ENCODE peak calls at places on chromosomes 6 and 20, in eight cellular contexts. H is memory B cell; N is T-helper 2 cell; Q is mammary epithelial cell; D is astrocyte of the spinal cord; I is HFFc6; X is activated naive CD8-positive, alpha-beta T cell treated with anti-CD3 and anti-CD28 coated beads for 36 hours; V is tibial artery. Z is an unnamed sample.

GRCh38 chr6:151659212-151659611 is 148.3 kb upstream of the ESR1 start:
- DNase-seq in H (no peak), N (no peak), Q (no peak), D (no peak), I (no peak), X (no peak), V (no peak), Z (no peak)

GRCh38 chr6:4402477-4402976 is 267.2 kb upstream of the ECI2 start:
- DNase-seq in H (no peak), N (no peak), Q (peak), D (peak), I (peak), X (no peak), V (peak), Z (peak)

GRCh38 chr6:135439549-135439948 is 58.0 kb downstream of the AHI1 start:
- DNase-seq in H (no peak), N (peak), Q (no peak), D (no peak), I (no peak), X (no peak), V (no peak), Z (no peak)

GRCh38 chr6:70221025-70221714 is 81.7 kb downstream of the COL9A1 start:
- DNase-seq in H (no peak), N (peak), Q (no peak), D (peak), I (no peak), X (no peak), V (no peak), Z (peak)

GRCh38 chr6:170087946-170088348 is 202.9 kb downstream of the DLL1 start:
- DNase-seq in H (peak), N (peak), Q (no peak), D (no peak), I (no peak), X (peak), V (peak), Z (no peak)

GRCh38 chr6:3776881-3777507 is 25.5 kb upstream of the PXDC1 start:
- DNase-seq in H (no peak), N (peak), Q (no peak), D (no peak), I (no peak), X (no peak), V (no peak), Z (no peak)

GRCh38 chr6:8506123-8506522 is 70.8 kb upstream of the SLC35B3 start:
- DNase-seq in H (no peak), N (no peak), Q (no peak), D (no peak), I (no peak), X (no peak), V (no peak), Z (no peak)

GRCh38 chr6:105793132-105793531 is 293.0 kb upstream of the PRDM1 start:
- DNase-seq in H (no peak), N (peak), Q (no peak), D (no peak), I (no peak), X (no peak), V (no peak), Z (no peak)

GRCh38 chr20:38863024-38863851 is 57.7 kb downstream of the PPP1R16B start:
- DNase-seq in H (peak), N (peak), Q (no peak), D (no peak), I (no peak), X (peak), V (no peak), Z (no peak)

GRCh38 chr6:55882731-55883595 is 7.6 kb upstream of the BMP5 start:
- DNase-seq in H (no peak), N (no peak), Q (peak), D (peak), I (peak), X (no peak), V (no peak), Z (peak)

GRCh38 chr6:116616757-116617093 is 446 bp downstream of the RSPH4A start:
- DNase-seq in H (peak), N (no peak), Q (no peak), D (no peak), I (peak), X (peak), V (no peak), Z (no peak)

GRCh38 chr20:22584630-22584921 is 204 bp upstream of the FOXA2 start:
- DNase-seq in H (no peak), N (no peak), Q (no peak), D (no peak), I (no peak), X (no peak), V (no peak), Z (no peak)

GRCh38 chr6:2505624-2506023 is 245.1 kb downstream of the MYLK4 start:
- DNase-seq in H (no peak), N (no peak), Q (no peak), D (no peak), I (no peak), X (no peak), V (no peak), Z (no peak)

GRCh38 chr6:170388113-170388512 is 81.6 kb downstream of the FAM120B start:
- DNase-seq in H (no peak), N (no peak), Q (no peak), D (peak), I (peak), X (no peak), V (no peak), Z (peak)

GRCh38 chr20:44931911-44932310 is 22.1 kb downstream of the PABPC1L start:
- DNase-seq in H (no peak), N (no peak), Q (no peak), D (no peak), I (no peak), X (no peak), V (no peak), Z (no peak)

GRCh38 chr20:46243707-46244628 is 64.3 kb downstream of the CDH22 start:
- DNase-seq in H (no peak), N (no peak), Q (peak), D (no peak), I (no peak), X (no peak), V (no peak), Z (no peak)

GRCh38 chr20:57429579-57430202 is 38.5 kb downstream of the RBM38 start:
- DNase-seq in H (no peak), N (no peak), Q (peak), D (peak), I (peak), X (no peak), V (no peak), Z (peak)

GRCh38 chr6:101534821-101535220 is 141.3 kb downstream of the GRIK2 start:
- DNase-seq in H (no peak), N (no peak), Q (no peak), D (no peak), I (no peak), X (no peak), V (no peak), Z (peak)

GRCh38 chr6:164927288-164928040 is 381.9 kb downstream of the C6orf118 start:
- DNase-seq in H (peak), N (peak), Q (peak), D (peak), I (peak), X (peak), V (peak), Z (peak)

GRCh38 chr6:37106554-37106953 is 63.4 kb upstream of the PIM1 start:
- DNase-seq in H (no peak), N (no peak), Q (no peak), D (no peak), I (no peak), X (no peak), V (no peak), Z (no peak)

GRCh38 chr20:13397300-13397724 is 176.2 kb downstream of the ISM1 start:
- DNase-seq in H (no peak), N (no peak), Q (no peak), D (peak), I (peak), X (no peak), V (no peak), Z (no peak)

GRCh38 chr6:165574770-165575549 is 88.1 kb downstream of the PDE10A start:
- DNase-seq in H (no peak), N (no peak), Q (peak), D (peak), I (no peak), X (no peak), V (no peak), Z (no peak)

GRCh38 chr20:62148908-62149314 is 5.3 kb downstream of the SS18L1 start:
- DNase-seq in H (no peak), N (no peak), Q (no peak), D (no peak), I (no peak), X (no peak), V (no peak), Z (no peak)

GRCh38 chr6:53437557-53438202 is 88.9 kb upstream of the ELOVL5 start:
- DNase-seq in H (no peak), N (peak), Q (peak), D (peak), I (peak), X (no peak), V (no peak), Z (peak)

GRCh38 chr6:64428186-64428585 is 792.6 kb downstream of the PHF3 start:
- DNase-seq in H (no peak), N (no peak), Q (no peak), D (no peak), I (no peak), X (no peak), V (no peak), Z (peak)

GRCh38 chr20:49318430-49319203 is 40.8 kb upstream of the ZNFX1 start:
- DNase-seq in H (no peak), N (peak), Q (no peak), D (no peak), I (no peak), X (peak), V (no peak), Z (no peak)

GRCh38 chr6:56388414-56388752 is 141.0 kb upstream of the COL21A1 start:
- DNase-seq in H (no peak), N (no peak), Q (peak), D (no peak), I (no peak), X (no peak), V (no peak), Z (no peak)

GRCh38 chr6:125262026-125263013 is 39.4 kb downstream of the HDDC2 start:
- DNase-seq in H (no peak), N (no peak), Q (no peak), D (peak), I (peak), X (no peak), V (peak), Z (peak)

GRCh38 chr20:48278961-48279481 is 493.7 kb upstream of the SULF2 start:
- DNase-seq in H (no peak), N (no peak), Q (no peak), D (no peak), I (no peak), X (no peak), V (no peak), Z (no peak)

GRCh38 chr20:31840906-31841816 is 4.2 kb downstream of the FOXS1 start:
- DNase-seq in H (no peak), N (no peak), Q (no peak), D (no peak), I (no peak), X (no peak), V (no peak), Z (no peak)

GRCh38 chr6:22113046-22113766 is 183.6 kb downstream of the PRL start:
- DNase-seq in H (no peak), N (no peak), Q (peak), D (peak), I (peak), X (no peak), V (no peak), Z (peak)

GRCh38 chr20:45835230-45836224 is 1.9 kb downstream of the SNX21 start:
- DNase-seq in H (no peak), N (peak), Q (no peak), D (peak), I (no peak), X (no peak), V (peak), Z (peak)

GRCh38 chr6:37309059-37309458 is 44.7 kb upstream of the RNF8 start:
- DNase-seq in H (no peak), N (no peak), Q (no peak), D (no peak), I (no peak), X (no peak), V (no peak), Z (no peak)

Z was measured in fibroblast of lung.